ENCODE peak calls at places on chromosomes 6 and 20, in eight cellular contexts. E, B, O, C, Y, K, A and F are unnamed samples.

GRCh38 chr6:88517737-88518136 is 351.6 kb upstream of the CNR1 start:
- DNase-seq in K (no peak), B (no peak), A (no peak), E (no peak), Y (no peak), O (no peak), C (no peak), F (no peak)

GRCh38 chr6:12309070-12309469 is 18.9 kb downstream of the EDN1 start:
- DNase-seq in K (no peak), O (no peak), C (no peak), E (no peak), Y (no peak), B (no peak), A (no peak), F (no peak)

GRCh38 chr20:45090481-45090880 is 10.4 kb downstream of the KCNS1 start:
- DNase-seq in C (no peak), A (no peak), B (no peak), E (no peak), Y (no peak), O (no peak), K (no peak), F (no peak)

GRCh38 chr6:170404036-170404435 is 97.5 kb downstream of the FAM120B start:
- DNase-seq in O (no peak), A (no peak), K (peak), C (peak), B (no peak), E (no peak), Y (no peak), F (no peak)

GRCh38 chr6:156174026-156174880 is 602.9 kb upstream of the ARID1B start:
- DNase-seq in O (no peak), K (no peak), B (no peak), Y (no peak), E (no peak), C (no peak), A (no peak), F (no peak)

GRCh38 chr6:20542927-20543602 is 8.8 kb downstream of the CDKAL1 start:
- DNase-seq in C (peak), A (no peak), Y (no peak), O (no peak), B (no peak), E (no peak), K (peak), F (peak)

GRCh38 chr6:68975064-68975463 is 340.0 kb downstream of the ADGRB3 start:
- DNase-seq in E (no peak), O (no peak), B (no peak), K (no peak), C (peak), Y (no peak), A (no peak), F (peak)

GRCh38 chr6:149027484-149027883 is 280.7 kb downstream of the UST start:
- DNase-seq in C (no peak), O (no peak), K (no peak), Y (no peak), B (no peak), E (no peak), A (no peak), F (no peak)

GRCh38 chr6:166627875-166628849 is 1.1 kb upstream of the RPS6KA2 start:
- DNase-seq in A (peak), C (peak), E (peak), O (peak), B (peak), Y (no peak), K (peak), F (peak)

GRCh38 chr6:125945378-125946141 is 11.0 kb upstream of the HINT3 start:
- DNase-seq in K (peak), C (peak), Y (no peak), E (no peak), O (no peak), A (no peak), B (no peak), F (peak)

GRCh38 chr6:153800580-153800979 is 238.5 kb upstream of the OPRM1 start:
- DNase-seq in A (no peak), B (no peak), O (no peak), Y (no peak), C (no peak), E (no peak), K (no peak), F (no peak)

GRCh38 chr6:25360611-25361010 is 81.4 kb downstream of the CARMIL1 start:
- DNase-seq in C (peak), Y (no peak), K (peak), O (no peak), E (no peak), A (no peak), B (no peak), F (peak)

GRCh38 chr20:42494290-42494689 is 695.4 kb downstream of the PTPRT start:
- DNase-seq in Y (no peak), C (no peak), B (no peak), E (no peak), O (no peak), A (no peak), K (no peak), F (no peak)

GRCh38 chr6:87730310-87730709 is 28.3 kb upstream of the AKIRIN2 start:
- DNase-seq in K (peak), E (no peak), C (peak), Y (peak), O (no peak), B (peak), A (no peak), F (no peak)

GRCh38 chr20:208937-209566 is 18.0 kb upstream of the DEFB129 start:
- DNase-seq in O (no peak), E (no peak), Y (no peak), K (peak), A (no peak), C (peak), B (no peak), F (peak)

GRCh38 chr6:100343678-100344077 is 121.0 kb downstream of the SIM1 start:
- DNase-seq in K (peak), A (no peak), Y (no peak), C (peak), E (no peak), B (no peak), O (no peak), F (peak)

GRCh38 chr20:49558826-49559225 is 9.1 kb downstream of the PTGIS start:
- DNase-seq in O (no peak), C (no peak), B (peak), A (no peak), E (no peak), K (no peak), Y (peak), F (no peak)

GRCh38 chr6:89146748-89147715 is 1.2 kb downstream of the PM20D2 start:
- DNase-seq in K (peak), B (no peak), A (no peak), O (no peak), E (no peak), C (peak), Y (no peak), F (peak)

GRCh38 chr6:105692630-105693212 is 289.8 kb upstream of the PREP start:
- DNase-seq in K (no peak), B (no peak), A (no peak), Y (no peak), E (no peak), C (no peak), O (no peak), F (no peak)

GRCh38 chr6:7559651-7560385 is 18.3 kb downstream of the DSP start:
- DNase-seq in K (no peak), Y (no peak), O (no peak), C (no peak), B (no peak), A (no peak), E (peak), F (peak)

GRCh38 chr20:35626386-35627001 is 10.9 kb downstream of the SPAG4 start:
- DNase-seq in E (peak), A (no peak), B (no peak), O (no peak), C (no peak), Y (peak), K (no peak), F (no peak)

GRCh38 chr20:25289886-25290597 is 42.2 kb downstream of the PYGB start:
- DNase-seq in C (no peak), Y (peak), E (no peak), B (peak), O (peak), K (no peak), A (no peak), F (no peak)

GRCh38 chr20:32362924-32363364 is 4.8 kb downstream of the ASXL1 start:
- DNase-seq in Y (no peak), E (no peak), B (no peak), K (peak), C (no peak), A (no peak), O (no peak), F (no peak)

GRCh38 chr6:28134716-28135115 is 7.0 kb upstream of the ZKSCAN8 start:
- DNase-seq in A (no peak), B (no peak), Y (no peak), O (no peak), C (no peak), E (no peak), K (no peak), F (no peak)

GRCh38 chr6:28136585-28137457 is 4.9 kb upstream of the ZKSCAN8 start:
- DNase-seq in E (peak), Y (peak), B (peak), A (peak), C (peak), O (peak), K (peak), F (peak)

GRCh38 chr6:28134015-28134414 is 7.7 kb upstream of the ZKSCAN8 start:
- DNase-seq in O (no peak), Y (no peak), A (no peak), B (no peak), K (peak), E (no peak), C (peak), F (peak)

GRCh38 chr6:28137458-28138020 is 4.1 kb upstream of the ZKSCAN8 start:
- DNase-seq in A (no peak), Y (no peak), K (no peak), E (no peak), B (no peak), C (peak), O (no peak), F (peak)

DNA sequence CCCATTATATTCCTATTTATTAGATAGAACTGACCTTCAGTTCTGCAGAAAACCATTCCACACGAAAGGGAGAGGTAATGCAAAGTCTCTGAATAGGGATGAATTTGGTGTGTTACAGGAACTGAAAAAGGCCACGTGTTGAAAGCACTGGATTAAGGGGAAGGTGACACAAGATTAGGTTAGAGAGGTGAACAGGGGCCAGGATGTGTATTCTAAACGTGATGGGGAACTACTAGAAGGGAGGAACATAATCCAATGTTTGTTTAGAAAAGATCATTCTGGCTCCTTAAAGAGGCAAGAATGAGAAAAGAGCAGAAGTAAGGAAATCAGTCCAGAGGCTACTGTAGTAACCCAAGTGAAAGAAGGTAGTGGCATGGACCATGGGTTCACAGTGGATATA is 6.3 kb upstream of the ZKSCAN8 start:
- DNase-seq in B (no peak), A (no peak), K (no peak), E (no peak), O (no peak), C (no peak), Y (no peak), F (no peak)
- H3K4me3 ChIP-seq in B (no peak), A (no peak), K (peak), E (no peak), O (peak), C (peak), Y (peak), F (peak)

GRCh38 chr6:8889514-8889913 is 454.2 kb upstream of the SLC35B3 start:
- DNase-seq in O (no peak), C (no peak), K (no peak), B (no peak), A (no peak), E (no peak), Y (no peak), F (no peak)

GRCh38 chr6:8888468-8888867 is 453.1 kb upstream of the SLC35B3 start:
- DNase-seq in C (no peak), Y (no peak), B (no peak), A (no peak), E (no peak), O (no peak), K (no peak), F (no peak)
- TF ChIP-seq CTCF in C (no peak), Y (peak), B (no peak), A (no peak), E (no peak), O (peak), K (no peak), F (peak)

GRCh38 chr6:41028618-41029486 is 10.2 kb downstream of the UNC5CL start:
- DNase-seq in A (no peak), E (no peak), Y (no peak), K (no peak), O (no peak), B (peak), C (no peak), F (no peak)
- H3K4me3 ChIP-seq in A (peak), E (peak), Y (peak), K (peak), O (peak), B (peak), C (peak), F (peak)

DNA sequence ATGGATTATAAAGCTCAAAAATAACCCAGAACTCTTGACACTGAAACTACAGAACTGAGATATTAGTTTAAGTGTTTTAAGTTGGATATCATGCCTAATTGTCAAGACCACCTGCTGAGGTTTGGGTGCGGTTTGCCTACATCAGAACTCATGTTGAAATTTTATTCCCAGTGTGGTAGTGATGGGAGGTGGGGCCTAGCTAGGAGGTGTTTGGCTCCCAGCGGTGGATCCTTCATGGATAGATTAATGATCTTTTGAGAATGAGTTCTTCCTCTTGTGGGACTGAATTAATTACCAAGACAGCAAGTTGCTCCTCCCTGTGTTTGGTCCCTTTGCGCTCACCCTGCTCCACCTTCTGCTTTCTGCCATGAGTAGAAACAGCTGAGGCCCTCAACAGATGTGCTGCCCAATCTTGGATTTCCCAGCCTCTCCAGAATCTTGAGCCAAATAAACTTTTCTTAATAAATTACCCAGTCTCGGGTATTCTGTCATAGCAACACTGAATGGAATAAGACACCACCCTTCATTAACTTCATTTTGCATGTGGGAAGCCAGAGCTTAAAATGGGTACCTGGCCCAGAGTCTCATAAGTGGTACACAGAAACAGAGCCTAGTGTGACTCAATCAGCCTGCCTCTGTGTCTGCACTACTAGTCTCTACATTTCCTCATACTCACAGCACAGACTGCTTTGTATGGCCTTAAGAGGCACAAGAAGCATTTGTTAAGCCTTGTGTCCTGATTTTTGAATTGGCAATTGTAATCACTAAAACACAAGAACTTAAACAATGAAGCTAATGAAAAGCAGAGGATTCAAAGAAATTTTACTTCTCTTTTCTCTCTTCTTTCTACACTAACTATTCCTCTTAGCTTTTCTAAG is 158.3 kb downstream of the IBTK start:
- DNase-seq in Y (no peak), C (no peak), O (no peak), B (no peak), E (no peak), A (no peak), K (no peak), F (no peak)
- TF ChIP-seq CTCF in Y (no peak), C (no peak), O (no peak), B (no peak), E (no peak), A (no peak), K (no peak), F (no peak)

DNA sequence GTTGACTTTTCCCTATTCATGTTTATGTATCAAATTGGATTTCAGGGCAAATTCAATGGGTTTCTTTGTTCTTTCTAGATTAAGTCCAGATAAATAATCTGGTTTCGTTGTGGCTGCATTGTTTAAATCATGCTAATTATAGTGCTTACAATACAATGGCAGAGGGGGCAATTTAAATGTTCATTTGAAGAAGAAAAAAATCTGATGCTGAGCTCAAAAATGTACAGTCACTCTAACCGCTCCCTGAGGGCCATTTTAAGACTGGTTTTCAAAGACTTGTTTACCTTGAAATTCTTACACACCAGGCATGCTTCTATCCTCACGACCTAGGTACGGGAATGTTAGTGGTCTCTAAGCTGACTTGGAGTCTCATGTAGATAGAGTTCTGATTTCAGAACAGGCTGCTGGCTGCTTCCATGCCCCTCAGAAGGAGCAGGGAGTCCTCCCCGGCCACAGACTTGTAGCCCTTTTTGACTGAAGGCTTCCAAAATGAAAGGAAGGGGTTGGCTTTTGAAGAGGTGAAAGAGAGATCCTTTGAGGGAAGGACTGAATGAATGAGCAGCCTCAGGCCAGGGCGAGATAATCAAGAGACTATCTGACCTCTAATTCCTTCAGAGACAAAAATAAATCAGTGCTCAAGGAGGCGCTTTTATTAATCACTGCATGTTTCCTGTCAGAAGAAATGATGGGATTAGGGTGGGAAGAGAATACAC is 86.1 kb upstream of the ZNF217 start:
- DNase-seq in Y (no peak), O (no peak), K (no peak), E (no peak), B (no peak), A (no peak), C (no peak), F (no peak)
- H3K4me3 ChIP-seq in Y (no peak), O (no peak), K (no peak), E (no peak), B (no peak), A (no peak), C (no peak), F (no peak)

GRCh38 chr6:138267971-138268895 is 49.9 kb upstream of the PBOV1 start:
- DNase-seq in A (no peak), K (no peak), O (no peak), E (no peak), Y (no peak), C (no peak), B (no peak), F (no peak)
- TF ChIP-seq CTCF in A (no peak), K (no peak), O (no peak), E (no peak), Y (no peak), C (no peak), B (no peak), F (no peak)

DNA sequence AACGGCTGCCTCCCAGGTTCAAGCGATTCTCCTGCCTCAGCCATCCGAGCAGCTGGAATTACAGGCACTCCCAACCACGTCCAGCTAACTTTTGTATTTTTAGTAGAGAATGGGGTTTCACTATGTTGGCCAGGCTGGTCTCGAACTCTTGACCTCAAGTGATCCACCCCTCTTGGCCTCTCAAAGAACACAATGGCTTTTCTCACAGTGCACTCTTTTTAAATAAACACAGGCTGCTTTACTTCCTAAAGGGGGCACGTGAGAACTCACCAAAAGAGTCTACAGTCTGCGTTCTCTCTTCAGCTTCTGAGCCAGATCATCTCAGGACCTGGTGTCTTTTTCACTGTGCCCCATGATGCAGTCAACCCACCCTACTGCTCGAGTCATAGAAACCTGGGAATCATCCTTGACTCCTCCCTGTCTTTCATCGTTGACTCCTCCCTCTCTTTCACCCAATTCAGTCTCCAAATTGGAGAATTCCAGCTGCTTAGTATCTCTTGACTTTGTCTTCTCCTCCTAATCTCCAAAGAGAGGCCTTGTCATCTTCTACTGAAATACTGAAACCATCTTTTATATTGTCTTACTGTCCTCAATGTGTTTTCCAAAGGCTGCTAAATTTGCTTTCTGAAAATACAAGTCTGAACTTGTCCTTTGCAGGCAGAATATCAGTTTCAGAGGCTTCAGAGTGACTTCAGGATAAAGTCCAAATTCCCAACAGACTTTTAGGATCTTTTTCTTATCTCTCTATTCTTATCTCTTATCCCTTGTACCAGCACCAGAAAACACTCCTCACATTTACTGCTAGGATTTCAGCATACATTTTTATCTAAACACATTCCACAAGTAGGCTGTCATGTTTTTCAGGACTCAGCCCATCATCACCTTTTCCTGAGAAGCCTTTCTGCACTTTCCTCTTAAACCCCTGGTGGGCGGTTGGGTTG is 323.4 kb downstream of the SYNE1 start:
- DNase-seq in E (no peak), A (no peak), B (no peak), K (peak), C (peak), O (no peak), Y (no peak), F (peak)
- H3K4me3 ChIP-seq in E (no peak), A (no peak), B (no peak), K (no peak), C (no peak), O (no peak), Y (no peak), F (no peak)